ENCODE peak calls at places on chromosome 14, in six cellular contexts. One of them, this sample, is unnamed.

GRCh38 chr14:55339770-55340169 is 68.5 kb downstream of the FBXO34 start:
- DNase-seq in GM03348: no peak
- DNase-seq in activated CD8-positive, alpha-beta memory T cell treated with anti-CD3 and anti-CD28 coated beads for 24 hours: no peak
- DNase-seq in AG09309: no peak
- DNase-seq in HFF-Myc: no peak
- DNase-seq in mammary epithelial cell: peak
- DNase-seq in this sample: no peak

GRCh38 chr14:54979039-54979438 is 47.9 kb downstream of the WDHD1 start:
- DNase-seq in GM03348: no peak
- DNase-seq in activated CD8-positive, alpha-beta memory T cell treated with anti-CD3 and anti-CD28 coated beads for 24 hours: no peak
- DNase-seq in AG09309: no peak
- DNase-seq in HFF-Myc: no peak
- DNase-seq in mammary epithelial cell: no peak
- DNase-seq in this sample: no peak

GRCh38 chr14:72888636-72889201 is 5.2 kb downstream of the DPF3 start:
- DNase-seq in GM03348: peak
- DNase-seq in activated CD8-positive, alpha-beta memory T cell treated with anti-CD3 and anti-CD28 coated beads for 24 hours: no peak
- DNase-seq in AG09309: no peak
- DNase-seq in HFF-Myc: no peak
- DNase-seq in mammary epithelial cell: no peak
- DNase-seq in this sample: no peak

GRCh38 chr14:39229222-39229543 is 4.5 kb upstream of the MIA2 start:
- DNase-seq in GM03348: no peak
- DNase-seq in activated CD8-positive, alpha-beta memory T cell treated with anti-CD3 and anti-CD28 coated beads for 24 hours: peak
- DNase-seq in AG09309: no peak
- DNase-seq in HFF-Myc: no peak
- DNase-seq in mammary epithelial cell: no peak
- DNase-seq in this sample: peak

GRCh38 chr14:102249041-102249440 is 55.9 kb downstream of the MOK start:
- DNase-seq in GM03348: no peak
- DNase-seq in activated CD8-positive, alpha-beta memory T cell treated with anti-CD3 and anti-CD28 coated beads for 24 hours: no peak
- DNase-seq in AG09309: no peak
- DNase-seq in HFF-Myc: no peak
- DNase-seq in mammary epithelial cell: no peak
- DNase-seq in this sample: no peak

GRCh38 chr14:60487211-60487610 is 1.3 kb upstream of the C14orf39 start:
- DNase-seq in GM03348: no peak
- DNase-seq in activated CD8-positive, alpha-beta memory T cell treated with anti-CD3 and anti-CD28 coated beads for 24 hours: no peak
- DNase-seq in AG09309: no peak
- DNase-seq in HFF-Myc: no peak
- DNase-seq in mammary epithelial cell: no peak
- DNase-seq in this sample: no peak

GRCh38 chr14:58963873-58964597 is 224.4 kb upstream of the DAAM1 start:
- DNase-seq in GM03348: no peak
- DNase-seq in activated CD8-positive, alpha-beta memory T cell treated with anti-CD3 and anti-CD28 coated beads for 24 hours: no peak
- DNase-seq in AG09309: no peak
- DNase-seq in HFF-Myc: no peak
- DNase-seq in mammary epithelial cell: no peak
- DNase-seq in this sample: no peak

GRCh38 chr14:32136027-32136825 is 59.1 kb downstream of the ARHGAP5 start:
- DNase-seq in GM03348: no peak
- DNase-seq in activated CD8-positive, alpha-beta memory T cell treated with anti-CD3 and anti-CD28 coated beads for 24 hours: no peak
- DNase-seq in AG09309: no peak
- DNase-seq in HFF-Myc: no peak
- DNase-seq in mammary epithelial cell: no peak
- DNase-seq in this sample: no peak

GRCh38 chr14:102722646-102723045 is 54.6 kb upstream of the TRAF3 start:
- DNase-seq in GM03348: no peak
- DNase-seq in activated CD8-positive, alpha-beta memory T cell treated with anti-CD3 and anti-CD28 coated beads for 24 hours: peak
- DNase-seq in AG09309: no peak
- DNase-seq in HFF-Myc: no peak
- DNase-seq in mammary epithelial cell: no peak
- DNase-seq in this sample: no peak

GRCh38 chr14:101246894-101247853 is 314.1 kb upstream of the DIO3 start:
- DNase-seq in GM03348: no peak
- DNase-seq in activated CD8-positive, alpha-beta memory T cell treated with anti-CD3 and anti-CD28 coated beads for 24 hours: peak
- DNase-seq in AG09309: no peak
- DNase-seq in HFF-Myc: no peak
- DNase-seq in mammary epithelial cell: no peak
- DNase-seq in this sample: no peak

GRCh38 chr14:65866906-65867305 is 454.4 kb downstream of the FUT8 start:
- DNase-seq in GM03348: no peak
- DNase-seq in activated CD8-positive, alpha-beta memory T cell treated with anti-CD3 and anti-CD28 coated beads for 24 hours: no peak
- DNase-seq in AG09309: no peak
- DNase-seq in HFF-Myc: no peak
- DNase-seq in mammary epithelial cell: no peak
- DNase-seq in this sample: no peak

GRCh38 chr14:20668969-20669368 is 15.4 kb upstream of the RNASE4 start:
- DNase-seq in GM03348: no peak
- DNase-seq in activated CD8-positive, alpha-beta memory T cell treated with anti-CD3 and anti-CD28 coated beads for 24 hours: no peak
- DNase-seq in AG09309: no peak
- DNase-seq in HFF-Myc: no peak
- DNase-seq in mammary epithelial cell: no peak
- DNase-seq in this sample: no peak

GRCh38 chr14:100982356-100982755 is 78.8 kb upstream of the RTL1 start:
- DNase-seq in GM03348: no peak
- DNase-seq in activated CD8-positive, alpha-beta memory T cell treated with anti-CD3 and anti-CD28 coated beads for 24 hours: no peak
- DNase-seq in AG09309: no peak
- DNase-seq in HFF-Myc: no peak
- DNase-seq in mammary epithelial cell: no peak
- DNase-seq in this sample: no peak

GRCh38 chr14:51351997-51352396 is 112.0 kb downstream of the TMX1 start:
- DNase-seq in GM03348: no peak
- DNase-seq in activated CD8-positive, alpha-beta memory T cell treated with anti-CD3 and anti-CD28 coated beads for 24 hours: no peak
- DNase-seq in AG09309: no peak
- DNase-seq in HFF-Myc: no peak
- DNase-seq in mammary epithelial cell: no peak
- DNase-seq in this sample: no peak

This sample was measured in natural killer cell.